ENCODE peak calls at places on chromosomes 5 and 9, in seven cellular contexts. G is keratinocyte, C is MM.1S, O is heart left ventricle, E is upper lobe of right lung, H is nephron progenitor cell, Q is colonic mucosa. N is an unnamed sample.

GRCh38 chr5:81023261-81024015 is 63.3 kb downstream of the RASGRF2 start:
- DNase-seq in C (no peak), G (no peak), Q (no peak), E (no peak), O (no peak), H (no peak), N (no peak)

GRCh38 chr5:168528521-168529360 is at the start of gene FBLL1:
- DNase-seq in Q (no peak), C (no peak), G (no peak), H (peak), O (no peak), E (no peak), N (no peak)

GRCh38 chr5:67154518-67155206 is 41.9 kb downstream of the CD180 start:
- DNase-seq in Q (no peak), H (no peak), E (no peak), C (no peak), O (no peak), G (no peak), N (no peak)

GRCh38 chr9:128920381-128921058 is at the start of gene PHYHD1:
- DNase-seq in G (no peak), O (peak), E (peak), Q (no peak), C (no peak), H (no peak), N (no peak)

GRCh38 chr5:111453747-111454146 is 58.6 kb downstream of the STARD4 start:
- DNase-seq in H (no peak), G (no peak), O (no peak), Q (no peak), C (no peak), E (no peak), N (no peak)

GRCh38 chr5:41794478-41794877 is 75.7 kb downstream of the OXCT1 start:
- DNase-seq in C (no peak), O (no peak), E (no peak), G (peak), Q (no peak), H (no peak), N (no peak)

GRCh38 chr9:21104787-21105186 is 27.0 kb upstream of the IFNB1 start:
- DNase-seq in H (no peak), E (no peak), Q (no peak), C (no peak), O (no peak), G (no peak), N (no peak)

GRCh38 chr5:68251804-68252648 is 36.5 kb downstream of the PIK3R1 start:
- DNase-seq in Q (peak), E (no peak), O (no peak), H (no peak), C (no peak), G (no peak), N (no peak)

GRCh38 chr9:113620377-113621161 is 157.0 kb downstream of the RGS3 start:
- DNase-seq in G (peak), C (no peak), O (no peak), E (peak), Q (peak), H (peak), N (no peak)

GRCh38 chr9:98062161-98062560 is 5.6 kb downstream of the NANS start:
- DNase-seq in G (no peak), O (no peak), H (no peak), C (no peak), Q (no peak), E (no peak), N (no peak)

GRCh38 chr9:122941560-122942234 is 877 bp downstream of the RABGAP1 start:
- DNase-seq in O (no peak), G (peak), H (no peak), E (no peak), C (peak), Q (peak), N (no peak)

GRCh38 chr9:25703826-25704357 is 25.6 kb upstream of the TUSC1 start:
- DNase-seq in H (no peak), C (no peak), G (no peak), E (no peak), O (no peak), Q (no peak), N (no peak)

GRCh38 chr9:126343271-126343700 is 16.7 kb downstream of the MVB12B start:
- DNase-seq in E (no peak), O (no peak), Q (peak), C (no peak), G (no peak), H (no peak), N (no peak)

GRCh38 chr5:153748823-153749222 is 258.4 kb downstream of the GRIA1 start:
- DNase-seq in G (no peak), O (no peak), H (no peak), C (no peak), E (no peak), Q (no peak), N (no peak)

GRCh38 chr5:33300209-33300742 is 140.5 kb upstream of the TARS1 start:
- DNase-seq in C (no peak), Q (no peak), O (no peak), E (no peak), H (no peak), G (no peak), N (no peak)

GRCh38 chr5:607541-608285 is 4.4 kb upstream of the CEP72 start:
- DNase-seq in C (peak), G (no peak), Q (no peak), E (peak), H (no peak), O (no peak), N (no peak)

GRCh38 chr5:10635257-10635860 is 71.5 kb downstream of the ANKRD33B start:
- DNase-seq in G (no peak), C (no peak), H (no peak), E (no peak), Q (no peak), O (no peak), N (peak)

GRCh38 chr5:169162407-169162806 is 138.5 kb downstream of the SLIT3 start:
- DNase-seq in O (no peak), Q (no peak), E (no peak), G (no peak), H (no peak), C (no peak), N (no peak)

GRCh38 chr5:14337603-14338002 is 194.5 kb downstream of the TRIO start:
- DNase-seq in C (no peak), H (no peak), G (no peak), O (no peak), Q (no peak), E (no peak), N (no peak)

GRCh38 chr5:111830333-111830732 is 73.3 kb upstream of the NREP start:
- DNase-seq in Q (no peak), C (no peak), G (peak), O (no peak), E (no peak), H (no peak), N (no peak)

GRCh38 chr9:95516221-95516735 is 493 bp downstream of the PTCH1 start:
- DNase-seq in O (no peak), G (no peak), E (no peak), Q (no peak), H (peak), C (peak), N (no peak)
- TF ChIP-seq CTCF in O (no peak), G (no peak), E (no peak), Q (no peak), H (no peak), C (no peak), N (no peak)

DNA sequence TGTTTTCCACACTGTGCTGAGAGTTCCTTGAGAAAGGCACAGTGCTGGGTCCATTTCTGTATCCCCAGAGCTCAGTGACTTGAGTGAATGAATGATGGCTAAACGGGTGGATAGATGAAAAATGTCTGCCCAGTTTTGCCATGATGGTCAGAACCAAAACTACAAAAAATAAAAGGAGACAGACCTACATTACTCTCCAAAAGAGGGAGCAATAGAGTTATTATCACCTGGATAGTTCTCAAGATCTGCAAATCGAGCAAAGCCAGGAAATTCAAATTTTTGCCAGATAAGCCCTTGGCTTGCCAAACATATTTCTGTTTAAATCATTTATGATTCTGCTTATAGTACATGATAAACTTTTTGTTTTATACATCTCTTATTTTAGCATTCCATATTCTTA is 214.2 kb upstream of the ZNF462 start:
- DNase-seq in G (no peak), E (no peak), O (no peak), C (no peak), H (no peak), Q (no peak), N (no peak)
- TF ChIP-seq CTCF in G (peak), E (peak), O (peak), C (no peak), H (no peak), Q (no peak), N (no peak)

DNA sequence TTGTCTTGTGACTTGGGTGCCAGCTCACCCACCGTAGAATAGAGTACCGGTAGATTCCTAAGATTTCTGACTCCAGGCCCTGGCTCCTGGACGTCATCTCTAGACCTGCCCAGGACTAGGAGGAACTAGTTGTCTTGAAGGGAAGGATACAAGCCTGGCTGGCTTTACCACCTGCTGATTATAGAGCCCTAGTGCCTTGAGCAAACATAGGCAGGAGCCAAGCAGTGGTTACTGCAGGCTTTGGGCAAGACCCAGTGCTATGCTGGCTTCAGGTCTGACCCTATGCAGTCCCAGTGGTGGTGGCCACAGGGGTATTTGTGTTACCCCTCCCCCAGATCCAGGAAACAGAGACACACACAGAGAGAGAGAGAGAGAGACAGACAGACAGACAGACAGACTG is 606.2 kb downstream of the PDE4D start:
- DNase-seq in Q (peak), H (no peak), G (no peak), E (no peak), C (no peak), O (no peak), N (no peak)
- TF ChIP-seq CTCF in Q (no peak), H (no peak), G (no peak), E (no peak), C (no peak), O (no peak), N (no peak)

GRCh38 chr5:171337207-171337562 is 28.1 kb downstream of the TLX3 start:
- DNase-seq in Q (no peak), E (no peak), G (no peak), H (no peak), C (no peak), O (no peak), N (no peak)
- TF ChIP-seq CTCF in Q (no peak), E (no peak), G (no peak), H (no peak), C (no peak), O (no peak), N (no peak)

DNA sequence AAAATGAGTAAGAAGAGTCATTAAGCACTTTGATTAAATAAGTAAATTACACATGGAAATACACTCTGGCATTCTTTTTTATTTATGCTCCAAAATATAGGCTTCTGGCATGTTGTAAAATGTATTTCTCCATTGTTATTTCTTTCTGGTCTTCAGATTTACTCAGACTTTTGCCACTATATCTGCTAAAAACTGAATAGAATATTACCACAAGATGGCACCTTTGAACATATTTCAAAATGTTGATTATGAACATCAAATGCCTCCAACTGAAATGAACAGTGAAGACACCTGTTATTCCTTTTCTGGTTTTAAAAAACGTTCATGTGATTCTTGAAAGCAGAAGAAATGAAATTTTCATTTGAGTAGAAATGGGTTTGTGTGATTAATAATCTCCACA is 23.6 kb downstream of the TYRP1 start:
- DNase-seq in E (no peak), O (no peak), G (no peak), C (peak), Q (no peak), H (no peak), N (no peak)
- TF ChIP-seq CTCF in E (peak), O (no peak), G (no peak), C (peak), Q (no peak), H (no peak), N (no peak)

GRCh38 chr9:16625831-16626230 is 244.6 kb downstream of the BNC2 start:
- DNase-seq in O (no peak), E (no peak), C (no peak), Q (no peak), H (no peak), G (no peak), N (no peak)
- TF ChIP-seq CTCF in O (no peak), E (no peak), C (no peak), Q (no peak), H (no peak), G (no peak), N (no peak)

GRCh38 chr5:122490718-122491117 is 178.7 kb downstream of the SNCAIP start:
- DNase-seq in Q (no peak), C (no peak), E (no peak), H (no peak), O (no peak), G (no peak), N (no peak)
- TF ChIP-seq CTCF in Q (no peak), C (no peak), E (no peak), H (no peak), O (no peak), G (no peak), N (no peak)

GRCh38 chr5:177516601-177517568 is at the start of gene DDX41:
- DNase-seq in C (peak), Q (peak), E (peak), G (peak), H (peak), O (peak), N (peak)
- TF ChIP-seq CTCF in C (no peak), Q (no peak), E (no peak), G (no peak), H (no peak), O (no peak), N (no peak)